ENCODE peak calls at places on chromosomes 7 and 10, in six cellular contexts. D is body of pancreas; J is CD8-positive, alpha-beta T cell; C is WTC11; I is K562; S is cardiac fibroblast. E is an unnamed sample.
A peak's percentile ranks its signal among the peaks of the same experiment; 100 is the strongest.

GRCh38 chr7:83782628-83783027 is 133.7 kb upstream of the SEMA3E start:
- DNase-seq in D (no peak), J (no peak), C (no peak), I (no peak), S (no peak), E (no peak)

GRCh38 chr7:18459439-18459838 is 36.1 kb upstream of the HDAC9 start:
- DNase-seq in D (no peak), J (no peak), C (no peak), I (no peak), S (no peak), E (no peak)

GRCh38 chr7:83306487-83306886 is 143.8 kb upstream of the PCLO start:
- DNase-seq in D (no peak), J (no peak), C (no peak), I (no peak), S (no peak), E (no peak)

GRCh38 chr10:72277996-72278667 is 4.4 kb downstream of the DDIT4 start:
- DNase-seq in D (no peak), J (no peak), C (no peak), I (no peak), S (no peak), E (no peak)

GRCh38 chr7:124399941-124400340 is 365.7 kb downstream of the GPR37 start:
- DNase-seq in D (no peak), J (no peak), C (no peak), I (no peak), S (no peak), E (peak; percentile 4)

GRCh38 chr7:110856704-110857103 is 234.2 kb upstream of the LRRN3 start:
- DNase-seq in D (no peak), J (no peak), C (no peak), I (no peak), S (no peak), E (no peak)

GRCh38 chr10:70761727-70762350 is 23.3 kb downstream of the TBATA start:
- DNase-seq in D (no peak), J (no peak), C (no peak), I (no peak), S (no peak), E (no peak)

GRCh38 chr10:126392068-126392467 is 3.8 kb upstream of the ADAM12 start:
- DNase-seq in D (no peak), J (no peak), C (no peak), I (no peak), S (no peak), E (no peak)

GRCh38 chr7:4052126-4052525 is 630.0 kb upstream of the FOXK1 start:
- DNase-seq in D (no peak), J (no peak), C (no peak), I (no peak), S (no peak), E (no peak)

GRCh38 chr7:33392143-33392542 is 262.8 kb downstream of the BBS9 start:
- DNase-seq in D (no peak), J (no peak), C (no peak), I (no peak), S (no peak), E (no peak)

GRCh38 chr10:128000660-128001059 is 93.8 kb downstream of the PTPRE start:
- DNase-seq in D (no peak), J (no peak), C (no peak), I (no peak), S (peak; percentile 37), E (no peak)

GRCh38 chr10:22894714-22895113 is 33.1 kb upstream of the ARMC3 start:
- DNase-seq in D (no peak), J (no peak), C (no peak), I (no peak), S (no peak), E (no peak)

GRCh38 chr7:91196058-91196457 is 68.2 kb upstream of the FZD1 start:
- DNase-seq in D (no peak), J (no peak), C (no peak), I (no peak), S (no peak), E (no peak)

GRCh38 chr7:78165454-78165853 is 366.9 kb downstream of the PHTF2 start:
- DNase-seq in D (no peak), J (no peak), C (no peak), I (no peak), S (no peak), E (no peak)

GRCh38 chr10:12839941-12840611 is 161.4 kb downstream of the CCDC3 start:
- DNase-seq in D (no peak), J (no peak), C (no peak), I (no peak), S (peak; percentile 55), E (no peak)

GRCh38 chr7:51138121-51139085 is 178.2 kb downstream of the COBL start:
- DNase-seq in D (no peak), J (no peak), C (no peak), I (no peak), S (no peak), E (no peak)

GRCh38 chr7:41451826-41452225 is 251.1 kb downstream of the INHBA start:
- DNase-seq in D (no peak), J (no peak), C (no peak), I (no peak), S (no peak), E (no peak)

GRCh38 chr7:82247814-82248433 is 195.7 kb downstream of the CACNA2D1 start:
- DNase-seq in D (no peak), J (no peak), C (no peak), I (no peak), S (peak; percentile 34), E (no peak)

GRCh38 chr7:30893357-30893756 is 18.3 kb upstream of the AQP1 start:
- DNase-seq in D (peak; percentile 61), J (no peak), C (no peak), I (no peak), S (peak; percentile 91), E (no peak)

GRCh38 chr7:129210256-129210988 is 14.4 kb upstream of the AHCYL2 start:
- DNase-seq in D (peak; percentile 86), J (peak; percentile 49), C (peak; percentile 91), I (peak; percentile 88), S (peak; percentile 71), E (peak; percentile 89)
- TF ChIP-seq CTCF in D (peak; percentile 90), J (peak; percentile 45), C (peak; percentile 84), I (peak; percentile 93), S (peak; percentile 84), E (peak; percentile 94)

DNA sequence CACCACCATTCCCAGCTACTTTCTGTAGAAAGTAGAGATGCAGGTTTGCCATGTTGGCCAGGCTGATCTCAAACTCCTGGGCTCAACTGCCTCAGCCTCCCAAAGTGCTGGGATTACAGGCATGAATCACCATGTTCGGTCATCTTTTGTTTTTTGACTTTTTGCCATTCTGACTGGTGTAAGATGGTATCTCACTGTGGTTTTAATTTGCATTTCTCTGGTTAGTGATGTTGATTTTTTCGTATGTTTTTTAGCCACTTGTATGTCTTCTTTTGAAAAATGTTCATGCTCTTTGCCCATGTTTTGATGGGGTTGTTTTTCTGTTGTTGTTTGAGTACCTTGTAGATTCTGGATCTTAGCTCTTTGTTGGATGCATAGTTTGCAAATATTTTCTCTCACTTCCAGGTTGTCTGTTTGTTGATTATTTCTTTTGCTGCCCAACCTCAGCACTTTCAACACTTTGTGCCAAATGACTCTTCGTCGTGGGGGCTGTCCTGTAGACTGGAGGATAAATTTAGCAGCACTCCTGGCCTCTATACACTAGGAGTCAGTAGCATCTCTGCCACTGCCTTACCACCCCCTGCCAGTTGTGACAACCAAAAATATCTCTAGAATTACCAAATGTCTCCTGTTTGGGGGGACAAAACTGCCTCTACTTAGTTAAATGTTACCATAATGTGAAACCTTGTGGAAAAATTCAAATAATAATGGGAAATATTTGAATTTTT is 6.5 kb upstream of the CPED1 start:
- DNase-seq in D (no peak), J (no peak), C (no peak), I (no peak), S (peak; percentile 47), E (no peak)
- TF ChIP-seq CTCF in D (no peak), J (no peak), C (no peak), I (peak; percentile 47), S (peak; percentile 4), E (no peak)

GRCh38 chr10:96046546-96046945 is 3.2 kb downstream of the CCNJ start:
- DNase-seq in D (no peak), J (no peak), C (no peak), I (no peak), S (no peak), E (no peak)

GRCh38 chr10:96044686-96045085 is 1.3 kb downstream of the CCNJ start:
- DNase-seq in D (no peak), J (no peak), C (no peak), I (no peak), S (peak; percentile 53), E (peak; percentile 23)

GRCh38 chr10:96041146-96041545 is 2.2 kb upstream of the CCNJ start:
- DNase-seq in D (no peak), J (no peak), C (no peak), I (no peak), S (no peak), E (no peak)

GRCh38 chr10:96043895-96044580 is 655 bp downstream of the CCNJ start:
- DNase-seq in D (peak; percentile 50), J (peak; percentile 22), C (peak; percentile 44), I (peak; percentile 51), S (peak; percentile 38), E (peak; percentile 81)

DNA sequence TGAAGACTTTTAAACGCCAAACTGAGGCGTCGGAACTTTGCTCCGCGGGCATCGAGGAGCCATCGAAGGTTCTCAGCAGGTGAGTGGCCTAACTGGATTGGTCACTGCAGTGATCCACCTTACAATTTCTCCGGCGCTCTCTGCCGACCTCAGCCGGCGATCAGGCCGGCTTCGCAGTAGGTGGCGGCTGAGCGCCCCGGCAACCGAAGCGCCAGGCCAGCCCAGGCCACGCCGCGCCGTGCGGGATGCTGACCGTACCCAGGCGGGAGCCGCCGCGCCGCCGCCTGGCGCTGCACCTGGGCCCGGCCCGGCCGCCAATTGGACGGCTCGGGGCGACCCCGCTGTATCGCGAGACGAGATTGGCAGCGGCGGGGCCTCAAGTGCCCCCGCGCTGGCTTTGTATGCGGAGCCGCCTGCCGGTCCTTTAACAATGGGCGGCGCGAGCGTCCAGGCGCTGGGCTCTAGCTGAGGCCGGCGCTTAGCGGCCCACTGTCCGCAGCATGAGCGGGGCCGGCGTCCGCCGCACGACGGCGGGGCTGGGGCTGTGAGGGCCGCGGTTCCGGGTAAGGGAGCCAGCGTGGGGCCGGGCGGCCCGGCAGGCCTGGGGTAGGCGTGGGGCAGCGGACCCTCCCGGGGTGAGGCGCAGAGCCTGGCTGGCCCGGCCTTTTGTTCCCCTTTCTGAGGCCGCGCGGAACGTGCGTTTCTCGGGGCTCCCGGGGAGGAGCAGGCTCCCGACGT is at the start of gene CCNJ:
- DNase-seq in D (peak; percentile 86), J (peak; percentile 75), C (peak; percentile 88), I (peak; percentile 81), S (peak; percentile 91), E (peak; percentile 98)
- TF ChIP-seq CTCF in D (no peak), J (no peak), C (no peak), I (peak; percentile 23), S (no peak), E (peak; percentile 14)

DNA sequence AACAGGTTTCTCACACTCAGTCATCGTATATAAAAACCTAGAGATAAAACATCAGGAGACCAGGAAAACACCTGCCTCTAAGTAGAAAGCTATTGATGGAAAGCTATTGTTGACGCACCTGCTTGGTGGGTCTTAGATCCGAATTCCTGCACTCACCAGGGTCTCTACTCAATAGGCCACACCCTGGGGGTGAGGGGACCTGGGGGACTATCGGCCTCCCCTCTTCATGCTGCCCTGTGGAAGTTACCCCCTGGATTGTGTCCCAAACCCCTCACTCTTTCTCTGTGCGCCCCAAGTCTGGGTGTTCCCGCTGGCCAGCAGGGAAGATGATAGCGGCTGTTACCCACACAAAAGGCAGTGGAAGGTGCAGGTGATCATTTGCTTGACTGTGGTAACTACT is 313.0 kb downstream of the WDR37 start:
- DNase-seq in D (no peak), J (no peak), C (no peak), I (no peak), S (no peak), E (no peak)
- TF ChIP-seq CTCF in D (no peak), J (peak; percentile 4), C (no peak), I (no peak), S (no peak), E (peak; percentile 4)

GRCh38 chr10:92839191-92840085 is 8.9 kb upstream of the EXOC6 start:
- DNase-seq in D (peak; percentile 55), J (no peak), C (peak; percentile 89), I (peak; percentile 66), S (peak; percentile 84), E (peak; percentile 22)
- TF ChIP-seq CTCF in D (no peak), J (peak; percentile 41), C (peak; percentile 91), I (peak; percentile 64), S (peak; percentile 9), E (peak; percentile 56)